ENCODE peak calls at places on chromosomes 2 and 18, in four cellular contexts. H, E, S and F are unnamed samples. For H4K20me1, the result is how much of the 10 kb centered on the place peaks cover.

GRCh38 chr18:12564861-12565260 is 93.0 kb downstream of the SPIRE1 start:
- DNase-seq in H (no peak), E (no peak), S (no peak), F (no peak)

GRCh38 chr18:49920731-49921130 is 107.4 kb upstream of the ACAA2 start:
- DNase-seq in H (peak), E (no peak), S (peak), F (no peak)

GRCh38 chr18:26052497-26052896 is 37.9 kb downstream of the SS18 start:
- DNase-seq in H (no peak), E (no peak), S (peak), F (no peak)

GRCh38 chr2:58497189-58497588 is 256.1 kb upstream of the FANCL start:
- DNase-seq in H (peak), E (no peak), S (peak), F (no peak)

GRCh38 chr2:159169187-159169586 is 117.3 kb downstream of the WDSUB1 start:
- DNase-seq in H (peak), E (no peak), S (peak), F (no peak)

GRCh38 chr2:239883326-239884050 is 141.7 kb downstream of the NDUFA10 start:
- DNase-seq in H (no peak), E (no peak), S (no peak), F (peak)

GRCh38 chr2:89763581-89764485 is 1072.4 kb downstream of the RPIA start:
- DNase-seq in H (no peak), E (no peak), S (no peak), F (no peak)

GRCh38 chr2:50181212-50181611 is 850.7 kb downstream of the NRXN1 start:
- DNase-seq in H (no peak), E (no peak), S (no peak), F (no peak)

GRCh38 chr18:65235966-65236634 is 514.7 kb upstream of the CDH7 start:
- DNase-seq in H (no peak), E (no peak), S (no peak), F (no peak)

GRCh38 chr2:54724560-54725342 is 1.3 kb downstream of the EML6 start:
- DNase-seq in H (no peak), E (no peak), S (peak), F (peak)

GRCh38 chr18:50757358-50757757 is 62.5 kb downstream of the MRO start:
- DNase-seq in H (no peak), E (no peak), S (no peak), F (no peak)

GRCh38 chr2:54956392-54956722 is 93.9 kb downstream of the RTN4 start:
- DNase-seq in H (no peak), E (no peak), S (no peak), F (no peak)

GRCh38 chr2:67825476-67825875 is 237.3 kb downstream of the C1D start:
- DNase-seq in H (peak), E (no peak), S (peak), F (no peak)

GRCh38 chr2:20136149-20136548 is 84.7 kb upstream of the LAPTM4A start:
- DNase-seq in H (no peak), E (peak), S (no peak), F (no peak)

GRCh38 chr2:184765048-184765881 is 166.9 kb downstream of the ZNF804A start:
- DNase-seq in H (no peak), E (no peak), S (no peak), F (no peak)

GRCh38 chr2:71557321-71557720 is 104.0 kb downstream of the DYSF start:
- DNase-seq in H (no peak), E (no peak), S (no peak), F (no peak)

GRCh38 chr2:56666758-56667157 is 483.0 kb downstream of the CCDC85A start:
- DNase-seq in H (no peak), E (no peak), S (no peak), F (no peak)

GRCh38 chr2:20617081-20617575 is 33.8 kb downstream of the HS1BP3 start:
- DNase-seq in H (no peak), E (no peak), S (no peak), F (no peak)

GRCh38 chr2:239306274-239307220 is 94.3 kb downstream of the HDAC4 start:
- DNase-seq in H (no peak), E (no peak), S (no peak), F (no peak)

GRCh38 chr2:190913725-190914124 is 33.1 kb downstream of the GLS start:
- DNase-seq in H (no peak), E (no peak), S (no peak), F (no peak)

GRCh38 chr18:75276813-75277628 is 66.4 kb downstream of the TSHZ1 start:
- DNase-seq in H (peak), E (no peak), S (peak), F (no peak)

GRCh38 chr18:28177828-28178635 is 1.1 kb upstream of the CDH2 start:
- DNase-seq in H (peak), E (no peak), S (peak), F (peak)

GRCh38 chr2:62340981-62341624 is 145.2 kb downstream of the B3GNT2 start:
- DNase-seq in H (no peak), E (no peak), S (peak), F (no peak)

GRCh38 chr18:48922801-48923730 is 27.7 kb downstream of the SMAD7 start:
- DNase-seq in H (peak), E (no peak), S (peak), F (no peak)

GRCh38 chr2:241074065-241074818 is 27.8 kb downstream of the MTERF4 start:
- DNase-seq in H (no peak), E (no peak), S (no peak), F (no peak)

GRCh38 chr2:96321230-96322103 is 3.6 kb upstream of the ITPRIPL1 start:
- DNase-seq in H (no peak), E (no peak), S (peak), F (peak)

GRCh38 chr18:66729459-66730239 is 125.8 kb upstream of the CDH19 start:
- DNase-seq in H (no peak), E (no peak), S (no peak), F (no peak)

GRCh38 chr18:6257950-6258349 is 156.8 kb downstream of the L3MBTL4 start:
- DNase-seq in H (no peak), E (no peak), S (no peak), F (no peak)

GRCh38 chr18:57953883-57954282 is 90.1 kb upstream of the NEDD4L start:
- DNase-seq in H (no peak), E (no peak), S (no peak), F (no peak)

GRCh38 chr18:22465859-22466602 is 48.3 kb upstream of the CTAGE1 start:
- DNase-seq in H (peak), E (peak), S (peak), F (no peak)

GRCh38 chr2:24566630-24567029 is 75.6 kb downstream of the NCOA1 start:
- DNase-seq in H (no peak), E (no peak), S (no peak), F (no peak)

GRCh38 chr2:109616184-109616583 is 2.0 kb downstream of the SOWAHC start:
- DNase-seq in H (no peak), E (no peak), S (no peak), F (no peak)
- H3K4me3 ChIP-seq in H (peak), E (peak), S (no peak), F (no peak)

DNA sequence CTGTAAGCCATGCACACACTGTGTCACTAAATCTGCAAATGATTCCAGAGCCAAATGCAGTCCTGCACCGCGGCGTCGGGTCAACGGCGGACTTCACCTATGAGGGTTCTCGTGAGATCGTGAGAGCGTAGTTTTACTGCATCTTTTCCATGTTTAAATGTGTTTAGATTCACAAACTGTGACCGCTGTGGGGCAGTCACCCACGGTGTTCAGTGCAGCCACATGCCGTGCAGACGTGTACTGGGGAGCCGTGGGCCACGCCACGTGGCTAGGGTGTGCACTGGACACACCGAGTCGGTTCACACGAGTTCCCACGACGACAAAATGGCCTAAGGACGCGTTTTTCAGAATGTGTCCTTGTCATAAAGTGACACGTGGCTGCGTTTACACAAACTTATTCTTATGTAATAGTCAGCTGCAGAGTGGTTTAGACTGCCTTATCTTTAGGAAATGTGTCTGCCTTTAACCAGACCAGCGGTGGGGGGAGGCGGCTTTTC is 34.1 kb downstream of the NFATC1 start:
- DNase-seq in H (no peak), E (no peak), S (no peak), F (no peak)
- H4K20me1 ChIP-seq in H (under half), E (under half), S (under half), F (under half)

GRCh38 chr2:64667535-64667934 is 13.8 kb upstream of the SERTAD2 start:
- DNase-seq in H (no peak), E (no peak), S (no peak), F (no peak)
- H2AFZ ChIP-seq in H (no peak), E (no peak), S (no peak), F (peak)

DNA sequence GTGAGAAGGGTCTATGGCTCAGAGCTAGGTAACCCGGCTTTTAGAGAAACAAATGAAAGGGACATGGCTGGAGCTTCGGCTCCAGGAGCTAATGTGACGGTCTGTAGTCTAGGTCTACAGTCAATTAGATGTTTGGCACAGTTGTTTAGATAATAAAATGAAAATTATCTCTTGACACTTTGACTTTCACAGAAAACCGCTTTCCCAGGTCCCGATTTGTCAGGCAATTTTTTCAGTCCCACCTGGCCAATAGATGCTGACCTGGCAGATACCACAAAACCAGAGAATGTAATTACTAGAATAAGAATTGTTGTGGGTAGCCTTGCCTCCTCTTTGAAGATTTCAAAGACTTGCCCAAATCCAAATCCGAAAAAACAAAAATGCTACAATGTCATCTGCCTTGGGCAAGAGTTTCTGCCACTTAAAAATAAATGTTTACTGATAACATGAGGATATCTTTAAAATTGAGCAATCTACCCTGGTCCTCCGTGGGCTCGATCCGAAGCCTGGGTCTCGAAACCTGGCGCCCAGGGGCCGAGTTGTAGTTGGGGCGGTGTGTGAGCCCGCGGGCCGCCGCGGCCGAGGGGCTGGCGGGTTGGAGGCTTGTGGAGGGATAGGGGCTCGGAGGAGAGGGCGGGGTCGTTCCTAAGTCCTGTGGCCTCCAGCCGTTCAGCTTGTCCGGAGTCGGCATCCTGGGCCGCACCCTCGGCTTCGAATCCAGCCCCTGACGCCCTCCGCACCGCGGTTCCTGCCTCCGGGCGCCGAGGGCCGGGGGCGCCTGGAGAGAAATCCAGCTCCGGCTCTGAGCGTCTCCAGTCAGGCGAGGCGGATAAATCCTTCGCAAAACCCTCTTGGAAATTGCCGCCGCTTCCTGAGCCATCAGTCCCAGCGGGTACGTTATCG is 2.3 kb downstream of the EMX1 start:
- DNase-seq in H (no peak), E (no peak), S (no peak), F (no peak)
- H3K4me3 ChIP-seq in H (peak), E (no peak), S (no peak), F (no peak)

GRCh38 chr2:16327311-16327710 is 338.3 kb downstream of the CYRIA start:
- DNase-seq in H (no peak), E (no peak), S (no peak), F (no peak)
- H4K20me1 ChIP-seq in H (under half), E (under half), S (under half), F (under half)

GRCh38 chr2:144548088-144548487 is 28.2 kb upstream of the ZEB2 start:
- DNase-seq in H (no peak), E (no peak), S (no peak), F (no peak)

GRCh38 chr2:144546933-144547332 is 27.0 kb upstream of the ZEB2 start:
- DNase-seq in H (no peak), E (no peak), S (no peak), F (no peak)

GRCh38 chr2:144544053-144544452 is 24.1 kb upstream of the ZEB2 start:
- DNase-seq in H (no peak), E (no peak), S (no peak), F (no peak)

GRCh38 chr2:144547512-144547911 is 27.6 kb upstream of the ZEB2 start:
- DNase-seq in H (no peak), E (no peak), S (no peak), F (no peak)

DNA sequence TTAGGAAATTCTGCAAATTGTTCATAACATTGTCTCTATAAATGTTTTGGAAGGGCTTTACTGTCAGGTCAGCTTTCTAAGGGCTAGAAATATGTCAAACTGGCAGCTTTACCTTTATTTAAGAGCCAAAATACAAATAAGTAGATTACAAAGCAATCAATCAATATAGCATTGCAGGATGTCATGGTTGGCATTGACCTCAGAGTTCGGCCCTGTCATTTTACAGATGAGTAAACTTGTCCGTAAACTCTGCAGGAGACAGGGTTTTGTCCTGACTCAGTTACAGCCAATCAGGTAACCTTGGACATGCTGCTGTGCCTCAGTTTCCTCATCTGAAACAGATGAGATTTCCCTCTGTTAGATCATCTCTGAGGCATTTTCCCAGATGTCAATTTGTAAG is 25.9 kb upstream of the ZEB2 start:
- DNase-seq in H (no peak), E (no peak), S (no peak), F (no peak)
- H2AFZ ChIP-seq in H (no peak), E (no peak), S (no peak), F (no peak)

GRCh38 chr2:95295376-95295775 is 1.8 kb upstream of the KCNIP3 start:
- DNase-seq in H (no peak), E (no peak), S (no peak), F (no peak)
- H3K4me3 ChIP-seq in H (no peak), E (no peak), S (no peak), F (no peak)

DNA sequence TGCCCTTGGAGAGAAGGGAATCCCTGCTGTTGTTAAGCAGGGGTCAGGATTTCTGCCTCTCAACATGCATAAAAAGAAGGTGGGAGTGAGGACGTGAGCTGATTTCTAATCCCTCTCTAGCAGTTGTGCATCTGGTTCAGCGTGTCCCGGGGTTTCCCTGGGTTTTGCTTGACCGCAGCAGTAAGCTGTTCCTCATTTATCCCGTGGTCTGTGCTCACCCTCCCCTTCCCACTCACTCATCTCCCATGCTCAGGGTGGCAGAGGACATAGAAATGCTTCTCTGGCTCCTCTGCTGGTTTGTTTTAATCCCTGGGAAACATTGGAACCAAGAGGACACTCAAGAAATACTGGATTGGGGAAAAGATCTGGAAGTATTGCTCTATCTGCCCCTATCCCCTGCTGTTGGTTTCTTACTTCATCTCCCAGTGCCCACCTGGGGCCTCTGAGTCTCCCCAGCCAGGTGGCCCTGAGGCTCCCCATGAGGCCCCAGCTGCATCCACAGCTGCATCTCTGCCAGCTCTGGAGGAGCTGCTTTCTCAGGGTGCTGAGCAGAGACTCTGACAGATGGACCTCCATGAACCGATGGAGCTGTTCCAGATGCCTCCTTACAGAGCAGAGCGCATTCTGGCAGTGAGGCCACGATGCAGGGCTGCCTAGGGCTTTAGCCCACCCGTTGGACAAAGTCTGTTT is 36.2 kb downstream of the TET3 start:
- DNase-seq in H (no peak), E (no peak), S (no peak), F (peak)
- H4K20me1 ChIP-seq in H (half or more), E (under half), S (under half), F (under half)